ENCODE peak calls at places on chromosomes 1 and 21, in four cellular contexts. One of them, this sample, is unnamed.

GRCh38 chr1:33322109-33322508 is 1.2 kb upstream of the A3GALT2 start:
- DNase-seq in K562: no peak
- DNase-seq in WTC11: no peak
- DNase-seq in HepG2: no peak
- DNase-seq in this sample: no peak

GRCh38 chr1:119132179-119132578 is 8.3 kb downstream of the WARS2 start:
- DNase-seq in K562: no peak
- DNase-seq in WTC11: no peak
- DNase-seq in HepG2: no peak
- DNase-seq in this sample: no peak

GRCh38 chr1:228977741-228978140 is 242.5 kb downstream of the RHOU start:
- DNase-seq in HepG2: no peak
- DNase-seq in WTC11: no peak
- DNase-seq in K562: no peak
- DNase-seq in this sample: no peak

GRCh38 chr1:188652678-188653077 is 1823.9 kb downstream of the PLA2G4A start:
- DNase-seq in HepG2: no peak
- DNase-seq in WTC11: no peak
- DNase-seq in K562: no peak
- DNase-seq in this sample: no peak

GRCh38 chr1:207691006-207691405 is 46.1 kb downstream of the CR1L start:
- DNase-seq in WTC11: no peak
- DNase-seq in HepG2: no peak
- DNase-seq in K562: no peak
- DNase-seq in this sample: no peak

GRCh38 chr1:19074361-19074901 is 118.0 kb upstream of the IFFO2 start:
- DNase-seq in WTC11: no peak
- DNase-seq in HepG2: no peak
- DNase-seq in K562: no peak
- DNase-seq in this sample: no peak

GRCh38 chr1:32246888-32247273 is at the start of gene FAM167B:
- DNase-seq in WTC11: no peak
- DNase-seq in K562: no peak
- DNase-seq in HepG2: no peak
- DNase-seq in this sample: no peak

GRCh38 chr1:76006234-76006633 is 68.3 kb upstream of the ST6GALNAC3 start:
- DNase-seq in HepG2: no peak
- DNase-seq in WTC11: no peak
- DNase-seq in K562: no peak
- DNase-seq in this sample: no peak

GRCh38 chr1:221708987-221709386 is 32.9 kb downstream of the DUSP10 start:
- DNase-seq in WTC11: no peak
- DNase-seq in K562: no peak
- DNase-seq in HepG2: peak; percentile 85
- DNase-seq in this sample: no peak

GRCh38 chr1:33392639-33393038 is 38.3 kb downstream of the PHC2 start:
- DNase-seq in K562: no peak
- DNase-seq in WTC11: no peak
- DNase-seq in HepG2: no peak
- DNase-seq in this sample: no peak

GRCh38 chr1:227785812-227786608 is 29.5 kb upstream of the PRSS38 start:
- DNase-seq in WTC11: no peak
- DNase-seq in K562: no peak
- DNase-seq in HepG2: no peak
- DNase-seq in this sample: no peak

GRCh38 chr1:220775238-220775853 is 11.4 kb upstream of the MTARC1 start:
- DNase-seq in HepG2: peak; percentile 16
- DNase-seq in K562: peak; percentile 56
- DNase-seq in WTC11: peak; percentile 72
- DNase-seq in this sample: no peak

GRCh38 chr1:50665413-50665812 is 242.2 kb upstream of the DMRTA2 start:
- DNase-seq in HepG2: no peak
- DNase-seq in WTC11: no peak
- DNase-seq in K562: no peak
- DNase-seq in this sample: no peak

GRCh38 chr1:1309525-1310385 is 1.4 kb downstream of the PUSL1 start:
- DNase-seq in HepG2: no peak
- DNase-seq in K562: peak; percentile 64
- DNase-seq in WTC11: no peak
- DNase-seq in this sample: no peak

GRCh38 chr1:1307261-1307907 is 346 bp downstream of the ACAP3 start:
- DNase-seq in K562: peak; percentile 71
- DNase-seq in HepG2: no peak
- DNase-seq in WTC11: no peak
- DNase-seq in this sample: no peak

GRCh38 chr1:1310476-1311053 is 2.2 kb downstream of the PUSL1 start:
- DNase-seq in WTC11: no peak
- DNase-seq in HepG2: no peak
- DNase-seq in K562: no peak
- DNase-seq in this sample: no peak

GRCh38 chr1:1307908-1308755 is at the start of the genes ACAP3 and PUSL1:
- DNase-seq in HepG2: peak; percentile 80
- DNase-seq in K562: peak; percentile 98
- DNase-seq in WTC11: peak; percentile 82
- DNase-seq in this sample: peak; percentile 40

DNA sequence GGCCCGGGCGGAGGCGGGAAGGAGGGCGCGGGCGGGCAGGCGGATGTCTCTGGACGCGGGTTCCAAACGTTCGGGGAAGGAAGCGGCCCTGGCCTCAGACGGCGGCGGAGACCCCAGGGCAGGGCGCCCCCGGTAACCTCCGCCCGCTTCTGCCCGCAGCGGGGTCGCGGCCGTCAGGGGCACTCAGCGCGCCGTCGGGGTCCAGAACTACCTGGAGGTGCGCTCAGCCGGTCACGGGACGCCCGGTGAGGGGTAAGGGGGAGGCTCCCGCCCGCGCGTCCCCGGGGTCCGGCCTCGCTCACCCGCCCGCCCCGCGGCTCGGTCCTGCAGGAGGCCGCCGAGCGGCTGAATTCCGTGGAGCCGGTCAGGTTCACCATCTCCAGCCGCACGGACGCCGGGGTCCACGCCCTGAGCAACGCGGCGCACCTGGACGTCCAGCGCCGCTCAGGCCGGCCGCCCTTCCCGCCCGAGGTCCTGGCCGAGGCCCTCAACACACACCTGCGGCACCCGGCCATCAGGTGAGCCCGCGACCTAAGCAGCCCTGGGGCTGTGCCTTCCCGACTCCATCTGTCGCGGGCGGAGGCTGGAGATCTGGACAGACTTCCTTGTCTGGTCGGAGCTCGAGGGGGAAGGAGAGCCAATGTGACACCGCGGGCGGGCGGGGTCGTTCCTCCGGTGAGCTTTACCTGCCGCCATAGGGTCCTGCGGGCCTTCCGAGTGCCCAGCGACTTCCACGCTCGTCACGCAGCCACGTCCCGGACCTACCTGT is 543 bp downstream of the PUSL1 start:
- DNase-seq in WTC11: no peak
- DNase-seq in HepG2: no peak
- DNase-seq in K562: peak; percentile 67
- DNase-seq in this sample: no peak
- TF ChIP-seq NR2C2 in WTC11: no peak
- TF ChIP-seq NR2C2 in HepG2: no peak
- TF ChIP-seq NR2C2 in K562: no peak
- TF ChIP-seq NR2C2 in this sample: no peak

GRCh38 chr21:41923641-41924342 is 30.0 kb downstream of the C2CD2 start:
- DNase-seq in WTC11: no peak
- DNase-seq in K562: no peak
- DNase-seq in HepG2: no peak
- DNase-seq in this sample: no peak
- TF ChIP-seq NR2C2 in WTC11: no peak
- TF ChIP-seq NR2C2 in K562: no peak
- TF ChIP-seq NR2C2 in HepG2: no peak
- TF ChIP-seq NR2C2 in this sample: no peak

DNA sequence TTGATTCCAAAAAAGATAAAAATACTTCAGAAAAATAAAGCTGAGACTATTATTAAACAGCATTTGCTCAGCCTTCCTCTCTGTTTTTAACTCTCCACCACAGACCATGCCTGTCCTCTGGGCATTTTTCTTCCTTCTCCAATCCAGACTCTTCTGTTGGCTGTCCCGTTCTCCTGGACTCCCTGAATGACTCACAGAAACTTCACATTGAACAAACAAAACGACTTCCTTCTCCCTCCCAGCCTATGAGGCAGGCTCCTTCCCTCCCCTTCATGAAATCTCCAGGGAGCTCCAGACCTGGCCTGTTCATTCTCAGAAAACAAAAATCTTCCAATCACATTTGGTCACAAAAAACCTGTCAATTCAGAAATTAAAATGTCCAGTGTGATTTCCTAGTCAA is 421.3 kb downstream of the NPHP4 start:
- DNase-seq in HepG2: no peak
- DNase-seq in K562: no peak
- DNase-seq in WTC11: no peak
- DNase-seq in this sample: no peak
- TF ChIP-seq NR2C2 in HepG2: no peak
- TF ChIP-seq NR2C2 in K562: no peak
- TF ChIP-seq NR2C2 in WTC11: no peak
- TF ChIP-seq NR2C2 in this sample: no peak

DNA sequence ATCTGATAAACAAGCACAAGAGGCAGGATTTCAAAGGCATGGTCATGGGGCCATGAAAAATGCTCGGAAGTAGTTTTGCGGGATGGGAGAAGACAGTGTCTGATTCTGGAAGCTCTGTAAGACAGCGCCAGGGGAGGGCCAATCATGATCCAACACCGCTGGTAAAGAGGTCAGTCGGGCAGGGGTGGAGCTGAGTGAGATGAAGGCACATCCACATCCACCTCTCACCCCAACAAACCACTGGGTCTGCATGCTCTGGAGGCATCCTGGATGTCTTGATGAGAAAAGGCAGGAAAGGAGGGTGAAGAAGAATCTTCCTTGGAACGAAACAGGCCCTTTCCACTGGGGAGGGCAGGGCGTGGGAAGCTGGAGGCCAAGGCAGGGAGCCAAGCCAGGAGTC is 288.3 kb downstream of the PCP4 start:
- DNase-seq in K562: no peak
- DNase-seq in WTC11: no peak
- DNase-seq in HepG2: no peak
- DNase-seq in this sample: no peak
- TF ChIP-seq NR2C2 in K562: no peak
- TF ChIP-seq NR2C2 in WTC11: no peak
- TF ChIP-seq NR2C2 in HepG2: no peak
- TF ChIP-seq NR2C2 in this sample: no peak

DNA sequence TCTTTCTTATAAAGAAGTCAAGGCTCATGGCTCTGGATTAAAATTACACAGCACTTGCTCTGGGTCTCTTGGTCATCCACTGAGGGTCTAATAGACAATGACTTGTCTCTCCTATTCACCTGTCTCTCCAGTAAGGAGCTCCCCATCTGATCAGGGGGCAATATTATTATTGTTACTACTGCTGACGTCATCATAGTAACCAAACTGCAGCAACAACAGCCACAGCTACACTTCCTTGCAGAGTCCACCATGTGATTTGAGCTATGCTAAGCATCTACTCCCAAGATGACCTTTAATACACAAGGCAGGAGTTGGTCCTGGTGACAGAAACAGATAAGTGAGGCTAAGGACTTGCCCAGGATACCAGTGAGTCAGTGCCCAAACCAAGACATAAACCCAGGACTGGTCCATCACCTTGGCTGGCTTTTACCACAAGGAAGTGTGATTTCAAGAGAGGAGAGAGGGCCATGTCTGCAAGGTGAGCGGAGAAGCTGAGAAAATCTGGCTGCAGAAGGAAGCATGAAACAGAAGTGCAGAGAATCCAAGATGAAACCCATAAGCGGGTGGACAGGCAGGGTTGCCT is 602.5 kb downstream of the PTPRU start:
- DNase-seq in WTC11: no peak
- DNase-seq in HepG2: no peak
- DNase-seq in K562: no peak
- DNase-seq in this sample: no peak
- TF ChIP-seq NR2C2 in WTC11: no peak
- TF ChIP-seq NR2C2 in HepG2: no peak
- TF ChIP-seq NR2C2 in K562: no peak
- TF ChIP-seq NR2C2 in this sample: no peak

DNA sequence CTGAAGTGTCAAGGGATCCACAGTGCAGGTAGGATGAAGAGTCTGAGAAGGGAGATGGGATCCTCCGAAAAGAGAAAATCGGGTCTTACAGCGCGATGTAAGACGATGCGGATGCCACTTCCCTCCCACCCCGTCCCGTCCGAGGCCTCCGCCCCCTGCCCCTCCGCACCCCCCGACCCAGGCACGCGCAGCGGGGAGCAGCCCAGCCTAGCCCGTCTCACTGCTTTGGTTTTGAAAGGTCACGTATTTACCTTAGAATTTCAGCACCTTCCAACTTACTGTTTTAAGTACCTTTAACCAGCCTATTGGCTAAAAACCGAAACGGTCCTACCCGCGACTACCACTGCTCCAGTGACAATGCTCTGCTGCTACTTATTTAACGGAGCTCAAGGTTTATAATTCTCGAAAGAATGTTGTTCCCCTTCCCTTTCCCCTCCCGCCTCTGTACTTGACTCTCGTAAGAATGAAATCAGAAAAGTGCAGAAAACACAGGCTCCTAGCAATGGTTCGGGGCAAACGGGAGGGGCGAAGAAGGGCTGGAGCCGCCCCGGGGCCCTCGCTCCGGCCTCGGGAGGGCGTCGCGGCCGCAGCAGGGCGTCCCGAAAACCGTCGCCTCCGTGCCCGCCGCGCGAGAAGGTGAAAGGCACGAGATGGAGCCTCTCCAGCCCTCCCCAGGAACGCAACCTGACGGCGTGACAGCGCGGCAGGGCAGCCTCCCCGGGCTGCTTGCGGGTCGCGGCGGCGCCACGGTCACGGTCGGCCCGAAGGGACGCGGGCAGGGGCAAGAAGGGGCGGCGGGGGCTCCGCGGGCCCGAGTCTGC is 706 bp downstream of the TMEM50B start:
- DNase-seq in HepG2: peak; percentile 10
- DNase-seq in K562: peak; percentile 64
- DNase-seq in WTC11: peak; percentile 69
- DNase-seq in this sample: no peak
- TF ChIP-seq NR2C2 in HepG2: no peak
- TF ChIP-seq NR2C2 in K562: no peak
- TF ChIP-seq NR2C2 in WTC11: no peak
- TF ChIP-seq NR2C2 in this sample: no peak

GRCh38 chr1:179866616-179867015 is 11.0 kb downstream of the TOR1AIP2 start:
- DNase-seq in HepG2: no peak
- DNase-seq in WTC11: no peak
- DNase-seq in K562: no peak
- DNase-seq in this sample: no peak
- TF ChIP-seq NR2C2 in HepG2: no peak
- TF ChIP-seq NR2C2 in WTC11: no peak
- TF ChIP-seq NR2C2 in K562: no peak
- TF ChIP-seq NR2C2 in this sample: no peak